ENCODE peak calls at places on chromosomes 2 and 18, in seven cellular contexts. F, W, X, P, E, U and O are unnamed samples.

GRCh38 chr2:46097714-46098480 is 199.3 kb upstream of the EPAS1 start:
- DNase-seq in W (no peak), P (no peak), E (peak), F (peak), X (peak), U (peak), O (no peak)

GRCh38 chr2:9484533-9484932 is 10.2 kb downstream of the IAH1 start:
- DNase-seq in X (no peak), F (no peak), U (peak), E (no peak), P (no peak), W (no peak), O (no peak)

GRCh38 chr2:176093145-176093888 is 796 bp downstream of the HOXD13 start:
- DNase-seq in U (no peak), P (no peak), W (no peak), F (no peak), E (no peak), X (no peak), O (no peak)

GRCh38 chr2:174436351-174436750 is 40.8 kb downstream of the SCRN3 start:
- DNase-seq in W (no peak), E (no peak), U (peak), F (peak), X (no peak), P (no peak), O (no peak)

GRCh38 chr2:105822186-105822585 is 77.5 kb downstream of the NCK2 start:
- DNase-seq in X (no peak), U (no peak), F (no peak), E (no peak), W (no peak), P (no peak), O (no peak)

GRCh38 chr2:33000986-33001385 is 54.2 kb downstream of the LTBP1 start:
- DNase-seq in X (peak), E (no peak), W (no peak), U (peak), P (no peak), F (no peak), O (no peak)

GRCh38 chr2:227406177-227407031 is 18.7 kb upstream of the SCYGR1 start:
- DNase-seq in P (peak), W (peak), E (no peak), U (peak), X (peak), F (peak), O (no peak)

GRCh38 chr2:64876137-64876647 is 113.0 kb upstream of the SLC1A4 start:
- DNase-seq in U (peak), X (peak), F (peak), E (no peak), P (peak), W (no peak), O (no peak)

GRCh38 chr18:25647404-25647803 is 295.4 kb upstream of the ZNF521 start:
- DNase-seq in F (no peak), U (no peak), X (no peak), P (no peak), W (no peak), E (no peak), O (no peak)

GRCh38 chr2:32135409-32135808 is 30.3 kb upstream of the SLC30A6 start:
- DNase-seq in F (peak), P (no peak), W (no peak), E (no peak), U (peak), X (peak), O (no peak)

GRCh38 chr18:69585696-69586095 is 185.0 kb downstream of the DOK6 start:
- DNase-seq in F (no peak), P (no peak), E (no peak), U (no peak), X (no peak), W (no peak), O (no peak)

GRCh38 chr2:66839551-66840320 is 404.8 kb downstream of the MEIS1 start:
- DNase-seq in U (peak), E (no peak), F (peak), P (no peak), W (no peak), X (peak), O (no peak)

GRCh38 chr18:12307251-12307736 is 747 bp upstream of the TUBB6 start:
- DNase-seq in E (no peak), W (peak), U (peak), F (peak), P (peak), X (no peak), O (no peak)

GRCh38 chr18:31204833-31205232 is 42.2 kb upstream of the DSC1 start:
- DNase-seq in W (no peak), F (no peak), E (no peak), X (no peak), U (no peak), P (no peak), O (no peak)

GRCh38 chr18:31205273-31205672 is 42.6 kb upstream of the DSC1 start:
- DNase-seq in X (no peak), U (no peak), W (no peak), F (no peak), E (no peak), P (no peak), O (no peak)

GRCh38 chr18:31209041-31209440 is 46.4 kb upstream of the DSC1 start:
- DNase-seq in X (no peak), F (no peak), U (no peak), E (no peak), P (no peak), W (no peak), O (no peak)

GRCh38 chr18:31206064-31206463 is 43.4 kb upstream of the DSC1 start:
- DNase-seq in X (no peak), W (no peak), F (no peak), E (no peak), P (no peak), U (no peak), O (no peak)

GRCh38 chr18:31206787-31207381 is 44.2 kb upstream of the DSC1 start:
- DNase-seq in F (peak), X (no peak), E (no peak), W (peak), P (peak), U (peak), O (no peak)
- TF ChIP-seq CTCF in F (peak), X (no peak), E (peak), W (peak), P (no peak), U (no peak), O (no peak)

GRCh38 chr2:240425697-240426096 is 9.8 kb upstream of the GPC1 start:
- DNase-seq in P (no peak), F (no peak), E (no peak), W (no peak), X (no peak), U (no peak), O (no peak)

GRCh38 chr2:240427729-240428128 is 7.7 kb upstream of the GPC1 start:
- DNase-seq in F (no peak), U (no peak), X (no peak), E (no peak), P (no peak), W (no peak), O (no peak)

GRCh38 chr2:240428245-240428644 is 7.2 kb upstream of the GPC1 start:
- DNase-seq in E (no peak), X (no peak), W (no peak), U (no peak), F (no peak), P (no peak), O (no peak)

GRCh38 chr2:240425236-240425615 is 10.2 kb upstream of the GPC1 start:
- DNase-seq in X (no peak), F (no peak), P (no peak), W (no peak), U (no peak), E (no peak), O (no peak)

GRCh38 chr2:240426797-240427721 is 8.4 kb upstream of the GPC1 start:
- DNase-seq in U (peak), F (peak), E (no peak), X (no peak), P (peak), W (no peak), O (no peak)
- TF ChIP-seq CTCF in U (no peak), F (no peak), E (no peak), X (no peak), P (no peak), W (no peak), O (no peak)

GRCh38 chr18:41395695-41396094 is 559.3 kb upstream of the PIK3C3 start:
- DNase-seq in P (no peak), U (peak), X (no peak), W (no peak), F (peak), E (no peak), O (no peak)
- TF ChIP-seq CTCF in P (no peak), U (peak), X (peak), W (no peak), F (peak), E (no peak), O (no peak)

DNA sequence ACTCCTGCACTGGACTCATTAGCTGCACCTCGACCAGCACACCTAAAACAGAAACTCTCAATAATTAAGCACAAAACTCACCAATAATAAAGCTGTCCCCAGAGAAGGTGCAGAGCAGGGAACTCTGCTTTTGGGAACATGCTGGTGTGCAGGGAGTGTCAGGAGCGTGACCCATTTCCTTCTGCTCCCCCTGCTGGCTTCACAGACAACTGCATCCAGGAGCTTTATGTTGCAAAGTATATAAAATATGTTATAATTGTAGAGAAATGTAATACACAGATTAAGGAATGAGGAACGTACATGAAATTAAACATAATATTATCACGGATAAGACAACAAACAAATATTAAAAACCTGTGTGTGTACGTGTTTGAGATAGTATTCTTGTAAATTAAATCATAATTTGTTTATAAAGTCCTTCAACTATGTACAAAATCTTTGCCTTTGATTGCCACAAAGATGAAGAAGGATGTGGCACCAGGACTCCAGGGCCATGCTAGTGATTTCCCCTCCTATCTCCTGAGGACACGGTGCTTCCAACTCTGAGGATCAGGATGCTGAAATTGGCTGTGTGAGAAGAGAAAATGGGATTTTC is 68.6 kb upstream of the MAL start:
- DNase-seq in X (no peak), W (no peak), F (peak), E (no peak), U (peak), P (peak), O (no peak)
- TF ChIP-seq CTCF in X (peak), W (peak), F (peak), E (peak), U (peak), P (peak), O (peak)

GRCh38 chr18:80198391-80198790 is 48.9 kb downstream of the PARD6G start:
- DNase-seq in E (no peak), W (no peak), U (no peak), F (no peak), X (no peak), P (no peak), O (no peak)

GRCh38 chr18:80198994-80199748 is 48.1 kb downstream of the PARD6G start:
- DNase-seq in E (no peak), P (no peak), F (no peak), X (no peak), W (no peak), U (no peak), O (no peak)

GRCh38 chr18:80194874-80195570 is 52.3 kb downstream of the PARD6G start:
- DNase-seq in U (no peak), P (no peak), E (no peak), F (no peak), W (no peak), X (no peak), O (no peak)

GRCh38 chr18:80196528-80197320 is 50.6 kb downstream of the PARD6G start:
- DNase-seq in E (no peak), X (peak), U (peak), P (no peak), F (peak), W (no peak), O (no peak)

GRCh38 chr18:80197490-80197889 is 49.8 kb downstream of the PARD6G start:
- DNase-seq in U (peak), E (no peak), F (no peak), W (no peak), P (no peak), X (no peak), O (no peak)
- TF ChIP-seq CTCF in U (no peak), E (no peak), F (no peak), W (no peak), P (no peak), X (no peak), O (no peak)